ENCODE peak calls at places on chromosome 10, in four cellular contexts. Z, X, L and H are unnamed samples.

GRCh38 chr10:22251751-22252285 is 34.0 kb upstream of the EBLN1 start:
- DNase-seq in Z (peak; percentile 80), X (peak; percentile 58), L (peak; percentile 45), H (peak; percentile 79)

GRCh38 chr10:133018491-133018890 is 69.2 kb upstream of the ADGRA1 start:
- DNase-seq in Z (no peak), X (no peak), L (no peak), H (no peak)

GRCh38 chr10:103609231-103610082 is 116.0 kb downstream of the NEURL1 start:
- DNase-seq in Z (no peak), X (no peak), L (no peak), H (no peak)

GRCh38 chr10:102133373-102134195 is 744 bp downstream of the PPRC1 start:
- DNase-seq in Z (peak; percentile 87), X (peak; percentile 55), L (peak; percentile 78), H (peak; percentile 90)

GRCh38 chr10:133163889-133164815 is 4.1 kb downstream of the KNDC1 start:
- DNase-seq in Z (no peak), X (no peak), L (no peak), H (peak; percentile 55)

GRCh38 chr10:109018892-109019507 is 904.3 kb downstream of the XPNPEP1 start:
- DNase-seq in Z (peak; percentile 39), X (no peak), L (no peak), H (no peak)

GRCh38 chr10:61750943-61751471 is 88.3 kb downstream of the CABCOCO1 start:
- DNase-seq in Z (peak; percentile 74), X (peak; percentile 8), L (peak; percentile 80), H (no peak)

GRCh38 chr10:81838950-81839349 is 36.0 kb upstream of the NRG3 start:
- DNase-seq in Z (no peak), X (no peak), L (no peak), H (no peak)

GRCh38 chr10:55820478-55820877 is 540.6 kb downstream of the ZWINT start:
- DNase-seq in Z (no peak), X (no peak), L (no peak), H (no peak)

GRCh38 chr10:62250594-62251198 is 17.9 kb downstream of the RTKN2 start:
- DNase-seq in Z (no peak), X (no peak), L (peak; percentile 55), H (no peak)

GRCh38 chr10:128063736-128064614 is 62.2 kb downstream of the MKI67 start:
- DNase-seq in Z (no peak), X (no peak), L (no peak), H (peak; percentile 64)

GRCh38 chr10:43390791-43391190 is 18.2 kb downstream of the HNRNPF start:
- DNase-seq in Z (peak; percentile 51), X (peak; percentile 29), L (peak; percentile 69), H (peak; percentile 52)

GRCh38 chr10:132861884-132862461 is 76.0 kb upstream of the NKX6-2 start:
- DNase-seq in Z (no peak), X (no peak), L (no peak), H (peak; percentile 59)

GRCh38 chr10:97765201-97765600 is 6.6 kb downstream of the SFRP5 start:
- DNase-seq in Z (no peak), X (no peak), L (no peak), H (no peak)

GRCh38 chr10:112250555-112250954 is 32.6 kb upstream of the TECTB start:
- DNase-seq in Z (peak; percentile 40), X (no peak), L (peak; percentile 4), H (no peak)